ENCODE peak calls at places on chromosomes 6 and 20, in four cellular contexts. A is psoas muscle, O is Peyer's patch, R is testis. Q is an unnamed sample.

GRCh38 chr6:9360881-9361280 is 925.5 kb upstream of the SLC35B3 start:
- DNase-seq in R (no peak), O (no peak), A (no peak), Q (no peak)

GRCh38 chr6:81634155-81634880 is 118.2 kb downstream of the TENT5A start:
- DNase-seq in A (no peak), R (no peak), O (no peak), Q (no peak)

GRCh38 chr20:59602546-59603080 is 1.7 kb upstream of the PHACTR3 start:
- DNase-seq in A (no peak), R (no peak), O (no peak), Q (no peak)

GRCh38 chr6:54204921-54205511 is 93.8 kb downstream of the MLIP start:
- DNase-seq in A (no peak), R (no peak), O (no peak), Q (no peak)

GRCh38 chr20:361562-361961 is 14.7 kb downstream of the NRSN2 start:
- DNase-seq in A (no peak), O (no peak), R (no peak), Q (no peak)

GRCh38 chr6:12383448-12383847 is 93.3 kb downstream of the EDN1 start:
- DNase-seq in A (no peak), O (no peak), R (no peak), Q (no peak)

GRCh38 chr20:17036546-17036945 is 190.3 kb upstream of the PCSK2 start:
- DNase-seq in R (no peak), O (no peak), A (no peak), Q (no peak)

GRCh38 chr20:47354710-47355488 is 1.6 kb downstream of the ZMYND8 start:
- DNase-seq in O (no peak), A (no peak), R (no peak), Q (no peak)

GRCh38 chr20:25294459-25295385 is 46.8 kb downstream of the PYGB start:
- DNase-seq in R (no peak), A (peak; percentile 72), O (peak; percentile 66), Q (no peak)

GRCh38 chr20:38293490-38294333 is 10.2 kb upstream of the BPI start:
- DNase-seq in A (no peak), R (no peak), O (no peak), Q (no peak)

GRCh38 chr6:145360865-145361264 is 374.5 kb downstream of the EPM2A start:
- DNase-seq in R (no peak), O (no peak), A (no peak), Q (no peak)

GRCh38 chr20:19598117-19598516 is 159.9 kb upstream of the RIN2 start:
- DNase-seq in R (no peak), A (no peak), O (no peak), Q (no peak)

GRCh38 chr20:8782804-8783203 is 286.1 kb upstream of the PLCB4 start:
- DNase-seq in R (no peak), O (no peak), A (no peak), Q (no peak)

GRCh38 chr6:579339-579738 is 77.6 kb downstream of the HUS1B start:
- DNase-seq in O (no peak), A (no peak), R (no peak), Q (no peak)

GRCh38 chr20:19072988-19073387 is 139.5 kb upstream of the SLC24A3 start:
- DNase-seq in O (no peak), A (no peak), R (no peak), Q (no peak)

GRCh38 chr20:63979549-63980316 is at the start of gene SAMD10:
- DNase-seq in R (peak; percentile 52), A (peak; percentile 69), O (peak; percentile 69), Q (peak; percentile 53)

GRCh38 chr6:29563435-29563834 is 3.9 kb upstream of the UBD start:
- DNase-seq in A (no peak), R (no peak), O (no peak), Q (no peak)

GRCh38 chr20:36969478-36970186 is 18.1 kb upstream of the SAMHD1 start:
- DNase-seq in O (no peak), A (no peak), R (no peak), Q (no peak)

GRCh38 chr20:16444056-16444777 is 129.0 kb downstream of the KIF16B start:
- DNase-seq in O (no peak), R (peak; percentile 23), A (peak; percentile 58), Q (no peak)

GRCh38 chr20:7926767-7927166 is 13.5 kb downstream of the HAO1 start:
- DNase-seq in A (no peak), O (no peak), R (peak; percentile 30), Q (no peak)

GRCh38 chr6:135054575-135055498 is at the start of gene HBS1L:
- DNase-seq in O (peak; percentile 96), R (peak; percentile 97), A (peak; percentile 98), Q (peak; percentile 97)

GRCh38 chr6:9292975-9293374 is 857.6 kb upstream of the SLC35B3 start:
- DNase-seq in O (no peak), R (no peak), A (no peak), Q (no peak)

GRCh38 chr6:139250296-139251274 is 41.2 kb downstream of the TXLNB start:
- DNase-seq in R (peak; percentile 84), A (peak; percentile 67), O (peak; percentile 63), Q (no peak)

GRCh38 chr20:53738945-53739798 is 145.5 kb upstream of the ZNF217 start:
- DNase-seq in A (no peak), O (no peak), R (no peak), Q (no peak)

GRCh38 chr6:116528800-116529199 is 16.7 kb downstream of the TRAPPC3L start:
- DNase-seq in A (no peak), O (no peak), R (no peak), Q (no peak)

GRCh38 chr6:16089232-16089843 is 39.5 kb upstream of the MYLIP start:
- DNase-seq in O (no peak), A (no peak), R (no peak), Q (no peak)

GRCh38 chr6:149393002-149393679 is 6.9 kb upstream of the SUMO4 start:
- DNase-seq in A (no peak), O (no peak), R (no peak), Q (no peak)

GRCh38 chr6:69827491-69827890 is 30.7 kb upstream of the LMBRD1 start:
- DNase-seq in A (no peak), R (no peak), O (no peak), Q (no peak)

GRCh38 chr6:2369606-2370005 is 124.2 kb upstream of the GMDS start:
- DNase-seq in R (no peak), O (no peak), A (no peak), Q (no peak)

GRCh38 chr6:161575508-161576254 is 301.8 kb upstream of the AGPAT4 start:
- DNase-seq in A (no peak), R (no peak), O (no peak), Q (no peak)

GRCh38 chr6:16684195-16684689 is 77.0 kb downstream of the ATXN1 start:
- DNase-seq in O (no peak), R (no peak), A (no peak), Q (peak; percentile 67)

GRCh38 chr6:71737953-71738352 is 148.4 kb upstream of the RIMS1 start:
- DNase-seq in A (no peak), R (no peak), O (no peak), Q (no peak)

GRCh38 chr6:170471458-170471857 is 81.6 kb downstream of the PSMB1 start:
- DNase-seq in A (no peak), R (no peak), O (no peak), Q (no peak)

GRCh38 chr20:51185277-51185676 is 162.4 kb upstream of the KCNG1 start:
- DNase-seq in R (peak; percentile 73), O (no peak), A (no peak), Q (no peak)

GRCh38 chr6:7996538-7997225 is 67.5 kb downstream of the BLOC1S5 start:
- DNase-seq in A (no peak), R (no peak), O (no peak), Q (no peak)

GRCh38 chr20:46074006-46074405 is 15.8 kb downstream of the NCOA5 start:
- DNase-seq in O (no peak), R (no peak), A (no peak), Q (no peak)

DNA sequence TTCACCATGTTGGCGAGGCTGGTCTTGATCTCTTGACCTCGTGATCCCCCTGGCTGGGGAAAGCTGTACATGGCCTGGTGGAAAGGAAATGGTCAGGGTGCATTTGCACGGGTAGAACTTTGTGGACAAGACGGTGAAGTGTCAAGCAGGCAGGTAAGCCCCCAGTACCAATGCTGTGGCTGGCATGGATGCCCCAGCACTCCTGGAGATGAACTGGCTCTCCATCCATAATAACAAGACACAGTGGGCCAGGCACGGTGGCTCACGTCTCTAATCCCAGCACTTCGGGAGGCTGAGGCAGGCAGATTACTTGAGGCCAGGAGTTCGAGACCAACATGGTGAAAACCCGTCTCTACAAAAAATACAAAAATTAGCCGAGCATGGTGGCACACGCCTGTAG is 37.3 kb upstream of the TMEM181 start:
- DNase-seq in R (no peak), O (no peak), A (no peak), Q (no peak)
- H3K27ac ChIP-seq in R (no peak overlapping the region), O (no peak overlapping the region), A (no peak overlapping the region), Q (no peak overlapping the region)

DNA sequence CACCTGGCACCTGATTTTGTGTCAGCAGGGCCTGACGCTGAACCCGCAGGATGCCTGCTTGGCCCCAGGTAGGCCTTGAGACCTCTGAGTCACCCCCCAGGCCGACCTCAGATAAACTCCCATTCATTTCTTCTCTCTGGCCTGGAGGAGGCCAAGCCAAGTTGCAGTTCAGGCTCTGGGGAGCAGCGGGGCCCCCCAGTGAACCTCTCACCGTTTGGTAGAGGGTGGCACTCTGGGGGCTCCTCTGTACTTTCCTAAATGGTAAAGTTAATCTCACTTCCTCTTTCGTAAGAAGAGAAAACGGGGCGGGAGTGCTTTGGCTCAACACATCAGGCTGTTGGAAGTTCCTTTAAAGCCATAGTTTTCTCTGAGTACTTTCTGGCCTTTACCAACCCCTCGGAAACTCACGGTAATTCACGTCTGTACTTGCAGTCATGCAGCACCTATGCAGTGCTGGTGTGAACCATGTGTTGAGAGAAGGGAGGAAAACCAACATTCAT is 2.8 kb downstream of the SIRPA start:
- DNase-seq in R (no peak), O (no peak), A (no peak), Q (no peak)
- H3K4me1 ChIP-seq in R (no peaks in the 10 kb centered on the region), O (peaks cover 21% of the 10 kb centered on the region), A (peaks cover 23% of the 10 kb centered on the region), Q (peaks cover 7% of the 10 kb centered on the region)

GRCh38 chr20:32650545-32650944 is 23.2 kb downstream of the C20orf203 start:
- DNase-seq in O (no peak), A (no peak), R (no peak), Q (no peak)

GRCh38 chr20:32649697-32650471 is 23.9 kb downstream of the C20orf203 start:
- DNase-seq in R (no peak), A (no peak), O (no peak), Q (no peak)

GRCh38 chr20:32652739-32653526 is 20.8 kb downstream of the C20orf203 start:
- DNase-seq in R (peak; percentile 94), A (peak; percentile 89), O (peak; percentile 87), Q (peak; percentile 82)

GRCh38 chr20:32648761-32649615 is 24.8 kb downstream of the C20orf203 start:
- DNase-seq in A (no peak), O (no peak), R (no peak), Q (no peak)

GRCh38 chr20:32651537-32651936 is 22.2 kb downstream of the C20orf203 start:
- DNase-seq in A (no peak), R (no peak), O (no peak), Q (no peak)
- TF ChIP-seq CTCF in A (no peak), R (no peak), O (no peak), Q (no peak)

DNA sequence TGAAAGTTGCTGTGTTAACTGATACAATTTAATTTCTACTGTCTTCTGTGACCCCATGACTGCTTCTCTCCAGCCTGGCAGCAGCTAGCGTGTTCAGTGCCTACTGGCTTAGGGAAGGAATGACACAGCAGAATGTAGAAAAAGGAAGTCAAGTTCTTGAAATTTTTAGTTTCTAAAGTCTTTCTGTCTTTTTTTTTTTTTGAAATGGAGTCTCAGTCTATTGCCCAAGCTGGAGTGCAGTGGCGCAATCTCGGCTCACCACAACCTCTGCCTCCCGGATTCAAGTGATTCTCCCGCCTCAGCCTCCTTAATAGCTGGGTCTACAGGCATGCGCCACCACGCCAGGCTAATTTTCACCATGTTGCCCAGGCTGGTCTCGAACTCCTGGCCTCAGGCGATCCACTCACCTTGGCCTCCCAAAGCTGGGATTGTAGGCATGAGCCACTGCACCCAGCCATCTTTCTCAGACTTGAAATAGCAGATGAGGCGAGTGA is 39.3 kb downstream of the PCNA start:
- DNase-seq in A (peak; percentile 74), R (peak; percentile 68), O (no peak), Q (peak; percentile 70)
- H3K27ac ChIP-seq in A (peak overlapping the region; percentile 1), R (no peak overlapping the region), O (no peak overlapping the region), Q (no peak overlapping the region)